ENCODE peak calls at places on chromosome 1, in nine cellular contexts. R, Z, Q, S, V, X, N, H and M are unnamed samples.

GRCh38 chr1:166915941-166916340 is 39.9 kb upstream of the TADA1 start:
- DNase-seq in R (no peak), Z (peak; percentile 11), Q (no peak), S (no peak), V (no peak), X (no peak), N (no peak), H (no peak), M (no peak)

GRCh38 chr1:98315309-98315708 is 346.2 kb upstream of the SNX7 start:
- DNase-seq in R (no peak), Z (no peak), Q (no peak), S (no peak), V (no peak), X (peak; percentile 80), N (no peak), H (no peak), M (no peak)

GRCh38 chr1:174769961-174770549 is 229.7 kb upstream of the CACYBP start:
- DNase-seq in R (no peak), Z (no peak), Q (no peak), S (no peak), V (no peak), X (peak; percentile 81), N (peak; percentile 62), H (no peak), M (no peak)

GRCh38 chr1:201483373-201483949 is 14.5 kb upstream of the PHLDA3 start:
- DNase-seq in R (no peak), Z (no peak), Q (no peak), S (no peak), V (no peak), X (no peak), N (no peak), H (no peak), M (no peak)

GRCh38 chr1:151828931-151829330 is 2.7 kb downstream of the RORC start:
- DNase-seq in R (no peak), Z (no peak), Q (no peak), S (no peak), V (no peak), X (peak; percentile 42), N (peak; percentile 9), H (no peak), M (no peak)

GRCh38 chr1:204704794-204705492 is 19.4 kb upstream of the LRRN2 start:
- DNase-seq in R (no peak), Z (no peak), Q (no peak), S (no peak), V (no peak), X (no peak), N (no peak), H (no peak), M (no peak)

GRCh38 chr1:56901720-56902119 is 47.1 kb downstream of the C8A start:
- DNase-seq in R (no peak), Z (peak; percentile 20), Q (no peak), S (no peak), V (no peak), X (peak; percentile 63), N (no peak), H (no peak), M (no peak)

GRCh38 chr1:231200417-231201031 is 38.7 kb downstream of the TRIM67 start:
- DNase-seq in R (no peak), Z (no peak), Q (no peak), S (no peak), V (no peak), X (peak; percentile 39), N (no peak), H (no peak), M (no peak)

GRCh38 chr1:148317288-148317985 is 165.4 kb upstream of the NBPF11 start:
- DNase-seq in R (no peak), Z (no peak), Q (no peak), S (no peak), V (no peak), X (no peak), N (no peak), H (no peak), M (no peak)

GRCh38 chr1:37732111-37732780 is 32.7 kb downstream of the EPHA10 start:
- DNase-seq in R (no peak), Z (no peak), Q (no peak), S (no peak), V (no peak), X (no peak), N (no peak), H (no peak), M (no peak)

GRCh38 chr1:14568716-14569115 is 29.8 kb upstream of the KAZN start:
- DNase-seq in R (no peak), Z (no peak), Q (no peak), S (no peak), V (no peak), X (no peak), N (no peak), H (no peak), M (no peak)